ENCODE peak calls at places on chromosomes 16 and 17, in five cellular contexts. T, I, V, J and Q are unnamed samples.

GRCh38 chr16:55628306-55628968 is 27.4 kb upstream of the SLC6A2 start:
- DNase-seq in T (no peak), V (no peak), I (no peak), J (no peak), Q (no peak)

GRCh38 chr16:8474576-8474975 is 115.7 kb downstream of the TMEM114 start:
- DNase-seq in V (no peak), T (no peak), I (no peak), J (no peak), Q (no peak)

GRCh38 chr16:85227262-85227923 is 115.1 kb upstream of the CIBAR2 start:
- DNase-seq in V (no peak), I (peak), J (no peak), T (no peak), Q (no peak)

GRCh38 chr17:83160443-83161297 is 81.3 kb downstream of the METRNL start:
- DNase-seq in V (peak), T (no peak), J (no peak), I (no peak), Q (no peak)

GRCh38 chr17:76023900-76024237 is 3.2 kb downstream of the EVPL start:
- DNase-seq in V (no peak), I (no peak), T (no peak), J (no peak), Q (no peak)

GRCh38 chr16:12784076-12784475 is 19.6 kb downstream of the CPPED1 start:
- DNase-seq in J (no peak), V (no peak), T (no peak), I (no peak), Q (no peak)

GRCh38 chr16:54175552-54176375 is 110.8 kb downstream of the IRX3 start:
- DNase-seq in V (no peak), J (no peak), T (no peak), I (no peak), Q (no peak)

GRCh38 chr17:45333702-45334092 is 16.9 kb upstream of the MAP3K14 start:
- DNase-seq in J (no peak), V (peak), I (no peak), T (no peak), Q (no peak)

GRCh38 chr17:10428781-10429180 is 7.0 kb upstream of the MYH8 start:
- DNase-seq in T (no peak), I (no peak), J (no peak), V (no peak), Q (no peak)

GRCh38 chr16:84024854-84025253 is 17.7 kb downstream of the SLC38A8 start:
- DNase-seq in V (no peak), I (no peak), T (no peak), J (no peak), Q (no peak)

GRCh38 chr17:29369831-29370735 is 20.1 kb upstream of the TAOK1 start:
- DNase-seq in T (peak), V (no peak), I (peak), J (peak), Q (peak)

GRCh38 chr17:68101075-68101991 is 65.8 kb downstream of the KPNA2 start:
- DNase-seq in T (peak), J (peak), V (peak), I (no peak), Q (peak)
- TF ChIP-seq POLR2A in T (peak), J (no peak), V (peak), I (peak), Q (peak)

DNA sequence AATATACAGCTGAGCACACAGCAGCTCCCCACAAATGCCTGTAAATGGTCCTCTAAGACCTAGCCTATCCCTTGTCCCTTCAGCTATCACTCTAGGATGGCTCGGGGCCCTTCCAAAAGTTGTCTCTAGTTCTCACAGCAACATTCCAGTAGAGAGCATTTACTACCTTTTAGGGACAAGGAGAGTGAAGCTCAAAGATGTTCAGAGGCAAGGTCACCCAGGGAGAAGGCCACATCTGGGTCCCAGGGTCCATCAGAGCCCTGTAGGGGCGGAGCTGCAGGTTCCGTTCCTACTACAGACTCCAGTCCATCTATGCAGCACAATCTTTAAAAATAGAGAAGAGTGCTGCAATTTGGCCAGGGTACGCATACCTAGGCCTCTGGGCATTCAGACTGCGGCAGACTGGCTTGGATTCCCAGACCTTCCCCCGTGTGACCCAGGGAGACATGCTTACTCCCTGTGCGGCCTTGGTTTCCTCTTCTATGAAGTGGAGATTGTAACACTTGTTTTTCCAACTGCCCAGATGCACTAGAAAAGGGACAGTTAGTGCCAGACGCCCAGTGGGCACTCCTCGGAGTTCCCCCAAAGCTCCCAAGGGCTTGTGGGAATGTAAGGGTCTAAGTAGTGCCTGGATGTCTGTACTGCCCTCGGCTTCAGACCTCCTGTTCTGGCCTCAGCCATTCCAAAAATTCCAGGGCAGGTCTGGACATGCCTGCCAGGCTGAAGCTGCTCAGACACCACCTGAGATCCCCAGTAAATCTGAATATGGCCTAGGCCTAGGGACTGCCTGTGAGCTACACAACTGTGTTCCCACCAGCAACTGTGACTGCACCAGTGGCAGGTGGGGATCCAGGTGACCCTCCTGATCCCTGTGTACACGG is 2.5 kb downstream of the SLC12A4 start:
- DNase-seq in J (no peak), V (no peak), I (no peak), T (no peak), Q (no peak)
- TF ChIP-seq POLR2A in J (no peak), V (no peak), I (no peak), T (no peak), Q (no peak)

GRCh38 chr17:42773290-42774035 is at the start of gene VPS25:
- DNase-seq in V (peak), T (peak), I (no peak), J (peak), Q (peak)
- TF ChIP-seq POLR2A in V (peak), T (peak), I (peak), J (no peak), Q (peak)

GRCh38 chr16:70693231-70693671 is 7.4 kb upstream of the MTSS2 start:
- DNase-seq in I (no peak), T (no peak), V (no peak), J (no peak), Q (no peak)
- TF ChIP-seq POLR2A in I (no peak), T (no peak), V (no peak), J (no peak), Q (no peak)

GRCh38 chr16:3030128-3030871 is 6.4 kb downstream of the BICDL2 start:
- DNase-seq in I (no peak), J (no peak), V (no peak), T (no peak), Q (no peak)

GRCh38 chr16:3027488-3027795 is 3.6 kb downstream of the THOC6 start:
- DNase-seq in I (no peak), V (no peak), T (no peak), J (no peak), Q (no peak)

GRCh38 chr16:3027983-3028715 is 4.3 kb downstream of the THOC6 start:
- DNase-seq in J (peak), V (no peak), I (peak), T (peak), Q (peak)

GRCh38 chr16:3029499-3030127 is 5.8 kb downstream of the THOC6 start:
- DNase-seq in J (no peak), V (no peak), T (no peak), I (no peak), Q (peak)

GRCh38 chr16:3028716-3029319 is 5.0 kb downstream of the THOC6 start:
- DNase-seq in I (no peak), T (no peak), V (no peak), J (no peak), Q (no peak)
- TF ChIP-seq POLR2A in I (no peak), T (no peak), V (no peak), J (no peak), Q (no peak)

GRCh38 chr16:57471209-57471608 is 8.7 kb downstream of the POLR2C start:
- DNase-seq in I (no peak), V (no peak), T (no peak), J (no peak), Q (no peak)

GRCh38 chr16:57473176-57473840 is 10.8 kb downstream of the POLR2C start:
- DNase-seq in T (no peak), I (no peak), J (no peak), V (no peak), Q (no peak)

GRCh38 chr16:57472665-57473060 is 10.2 kb downstream of the POLR2C start:
- DNase-seq in V (no peak), T (no peak), I (no peak), J (no peak), Q (no peak)

GRCh38 chr16:57470683-57471082 is 8.2 kb downstream of the POLR2C start:
- DNase-seq in I (no peak), V (no peak), T (no peak), J (peak), Q (no peak)

DNA sequence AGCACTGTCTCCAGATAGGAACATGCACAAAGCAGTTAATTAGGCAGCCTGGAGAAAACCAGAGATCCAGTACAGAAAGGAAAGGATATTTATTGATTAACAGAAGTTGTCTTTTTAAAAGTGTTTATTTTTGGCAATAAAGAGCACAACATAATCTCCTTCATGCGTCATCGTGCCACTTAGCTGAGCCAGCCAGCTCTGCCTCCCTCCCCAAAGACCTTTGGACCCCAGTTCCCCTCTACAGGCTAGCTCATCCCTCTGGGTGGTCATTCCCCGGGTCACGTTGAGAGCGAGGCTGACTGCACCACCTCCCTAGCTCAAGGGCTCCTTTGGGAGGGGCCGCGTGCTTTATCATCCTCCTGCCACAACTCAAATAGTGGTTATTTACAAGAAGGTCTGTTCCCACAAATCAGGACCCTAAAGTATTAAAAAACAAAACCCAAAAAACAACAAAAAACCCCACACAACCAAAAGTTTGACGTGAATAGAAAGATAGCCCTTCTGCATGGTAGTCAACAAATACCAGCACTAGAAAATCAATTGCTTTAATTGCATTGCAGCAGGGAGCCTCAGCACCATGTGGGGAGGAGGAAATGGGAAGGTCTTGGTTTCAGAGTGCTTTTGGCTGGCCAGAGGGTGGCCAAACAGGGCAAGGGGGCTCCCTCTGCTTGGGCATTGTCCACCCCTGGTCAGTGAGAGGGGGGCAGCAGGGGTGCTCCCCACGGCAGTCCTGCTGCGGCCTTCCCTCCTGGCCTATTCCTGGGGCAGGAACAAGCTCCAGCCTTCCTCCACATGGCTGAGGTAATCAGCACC is 9.6 kb downstream of the POLR2C start:
- DNase-seq in T (peak), J (no peak), I (no peak), V (no peak), Q (no peak)
- TF ChIP-seq POLR2A in T (no peak), J (no peak), I (no peak), V (no peak), Q (no peak)

DNA sequence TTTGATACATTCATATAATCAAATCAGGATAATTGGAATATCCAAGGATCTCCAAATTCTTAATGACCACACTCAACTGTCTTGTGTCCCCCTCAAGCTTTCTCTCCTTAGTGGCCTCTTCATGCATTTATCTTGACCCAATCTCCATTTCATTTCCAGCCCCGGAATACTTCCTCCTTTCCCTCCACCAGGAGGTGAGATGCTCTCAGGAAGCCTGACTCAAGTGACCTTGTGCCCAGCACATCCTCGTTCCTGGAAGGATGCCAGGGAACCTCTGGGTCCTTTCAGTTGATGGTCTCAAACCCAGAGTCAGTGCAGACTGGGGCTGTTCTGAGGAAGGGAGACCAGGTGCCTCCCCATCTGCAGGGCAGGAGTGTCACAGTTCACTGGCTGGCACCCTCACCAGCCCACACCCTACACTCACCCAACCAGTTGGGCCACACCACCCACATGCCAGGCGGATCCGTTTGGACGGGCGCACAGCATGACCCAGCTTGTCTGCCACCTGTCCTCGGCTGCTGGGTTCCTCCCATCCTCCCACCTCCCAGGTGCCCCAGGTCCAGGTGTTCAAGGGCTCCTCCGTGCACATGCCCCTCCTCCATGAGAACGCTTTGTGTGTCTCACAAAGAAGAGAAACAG is 14.0 kb upstream of the EMP2 start:
- DNase-seq in I (no peak), J (peak), V (no peak), T (no peak), Q (no peak)
- TF ChIP-seq POLR2A in I (no peak), J (no peak), V (no peak), T (no peak), Q (no peak)